ENCODE peak calls at places on chromosomes 13 and 19, in ten cellular contexts. Z is cerebellum; W is WTC11; E is CD8-positive, alpha-beta memory T cell; M is NCI-H526; N is choroid plexus epithelial cell; Y is activated T-cell treated with anti-CD3 and anti-CD28 coated beads, Interleukin-2, amount 50 U/mL, for 4 hours; L is cardiac fibroblast; K is WERI-Rb-1; R is NCI-H2171. J is an unnamed sample.
A peak's percentile ranks its signal among the peaks of the same experiment; 100 is the strongest.

GRCh38 chr13:109271555-109271954 is 514.8 kb downstream of the IRS2 start:
- DNase-seq in Z (no peak), W (no peak), E (no peak), M (no peak), N (no peak), Y (no peak), L (no peak), K (no peak), R (no peak), J (no peak)

GRCh38 chr13:27921421-27921960 is 1.7 kb downstream of the PDX1 start:
- DNase-seq in Z (no peak), W (peak; percentile 28), E (no peak), M (no peak), N (no peak), Y (no peak), L (no peak), K (no peak), R (no peak), J (no peak)

GRCh38 chr19:17234911-17235617 is 9.0 kb downstream of the OCEL1 start:
- DNase-seq in Z (peak; percentile 64), W (peak; percentile 82), E (peak; percentile 54), M (no peak), N (peak; percentile 56), Y (peak; percentile 59), L (peak; percentile 49), K (peak; percentile 71), R (peak; percentile 30), J (peak; percentile 67)

GRCh38 chr19:49344516-49345423 is 9.6 kb downstream of the CD37 start:
- DNase-seq in Z (no peak), W (no peak), E (no peak), M (no peak), N (no peak), Y (no peak), L (no peak), K (no peak), R (no peak), J (no peak)

GRCh38 chr13:22960827-22961226 is 220.0 kb upstream of the SGCG start:
- DNase-seq in Z (no peak), W (no peak), E (no peak), M (no peak), N (no peak), Y (no peak), L (no peak), K (no peak), R (no peak), J (no peak)

GRCh38 chr13:102700088-102701031 is 5.5 kb upstream of the METTL21C start:
- DNase-seq in Z (no peak), W (no peak), E (no peak), M (no peak), N (peak; percentile 75), Y (no peak), L (peak; percentile 58), K (no peak), R (no peak), J (no peak)

GRCh38 chr13:89832827-89833226 is 1514.7 kb upstream of the MIR17HG start:
- DNase-seq in Z (no peak), W (no peak), E (no peak), M (no peak), N (no peak), Y (no peak), L (no peak), K (no peak), R (no peak), J (no peak)

GRCh38 chr13:58018020-58018419 is 386.5 kb downstream of the PCDH17 start:
- DNase-seq in Z (no peak), W (no peak), E (no peak), M (no peak), N (no peak), Y (no peak), L (no peak), K (no peak), R (no peak), J (no peak)

GRCh38 chr13:98141938-98142426 is 912 bp upstream of the FARP1 start:
- DNase-seq in Z (no peak), W (peak; percentile 39), E (no peak), M (no peak), N (no peak), Y (no peak), L (no peak), K (no peak), R (no peak), J (peak; percentile 63)

GRCh38 chr13:113049521-113049941 is 56.1 kb upstream of the F7 start:
- DNase-seq in Z (peak; percentile 88), W (no peak), E (no peak), M (no peak), N (no peak), Y (no peak), L (no peak), K (no peak), R (no peak), J (no peak)

GRCh38 chr13:111343186-111343805 is 22.9 kb downstream of the TEX29 start:
- DNase-seq in Z (no peak), W (no peak), E (no peak), M (no peak), N (no peak), Y (no peak), L (no peak), K (no peak), R (no peak), J (no peak)

GRCh38 chr19:40270362-40271089 is 14.6 kb downstream of the AKT2 start:
- DNase-seq in Z (peak; percentile 89), W (peak; percentile 50), E (no peak), M (no peak), N (no peak), Y (no peak), L (no peak), K (peak; percentile 84), R (peak; percentile 83), J (no peak)

GRCh38 chr19:31144069-31144468 is 205.2 kb downstream of the TSHZ3 start:
- DNase-seq in Z (no peak), W (no peak), E (no peak), M (no peak), N (peak; percentile 61), Y (no peak), L (no peak), K (no peak), R (no peak), J (no peak)

GRCh38 chr13:110723598-110723997 is 10.1 kb downstream of the ING1 start:
- DNase-seq in Z (no peak), W (no peak), E (no peak), M (no peak), N (no peak), Y (no peak), L (no peak), K (no peak), R (no peak), J (no peak)

GRCh38 chr19:41144403-41144802 is 30.2 kb downstream of the CYP2F1 start:
- DNase-seq in Z (peak; percentile 5), W (peak; percentile 90), E (peak; percentile 77), M (peak; percentile 58), N (peak; percentile 91), Y (peak; percentile 87), L (peak; percentile 90), K (peak; percentile 84), R (peak; percentile 29), J (peak; percentile 79)

GRCh38 chr19:19262190-19263057 is 10.7 kb downstream of the TM6SF2 start:
- DNase-seq in Z (no peak), W (peak; percentile 64), E (no peak), M (no peak), N (no peak), Y (no peak), L (no peak), K (no peak), R (no peak), J (no peak)

GRCh38 chr19:18499055-18499775 is 22.7 kb downstream of the ELL start:
- DNase-seq in Z (no peak), W (no peak), E (no peak), M (no peak), N (no peak), Y (no peak), L (no peak), K (no peak), R (no peak), J (peak; percentile 85)

GRCh38 chr19:28531979-28532378 is 681.0 kb downstream of the UQCRFS1 start:
- DNase-seq in Z (no peak), W (no peak), E (no peak), M (no peak), N (no peak), Y (no peak), L (no peak), K (no peak), R (no peak), J (no peak)

GRCh38 chr19:11594084-11594483 is 3.2 kb upstream of the ZNF627 start:
- DNase-seq in Z (no peak), W (no peak), E (no peak), M (no peak), N (no peak), Y (no peak), L (no peak), K (no peak), R (no peak), J (no peak)

GRCh38 chr13:107348931-107349330 is 781.0 kb upstream of the ARGLU1 start:
- DNase-seq in Z (peak; percentile 11), W (no peak), E (no peak), M (no peak), N (peak; percentile 49), Y (no peak), L (peak; percentile 40), K (no peak), R (no peak), J (peak; percentile 85)

GRCh38 chr13:50250403-50250802 is 235.2 kb downstream of the KCNRG start:
- DNase-seq in Z (no peak), W (no peak), E (no peak), M (no peak), N (no peak), Y (no peak), L (no peak), K (no peak), R (no peak), J (no peak)

GRCh38 chr13:108962652-108963051 is 333.2 kb downstream of the MYO16 start:
- DNase-seq in Z (no peak), W (no peak), E (no peak), M (no peak), N (no peak), Y (no peak), L (peak; percentile 45), K (no peak), R (no peak), J (peak; percentile 21)

GRCh38 chr13:96792736-96793444 is 201.4 kb downstream of the OXGR1 start:
- DNase-seq in Z (no peak), W (no peak), E (no peak), M (no peak), N (no peak), Y (no peak), L (no peak), K (no peak), R (peak; percentile 73), J (no peak)

GRCh38 chr13:112053744-112054615 is 13.0 kb upstream of the SOX1 start:
- DNase-seq in Z (no peak), W (peak; percentile 33), E (no peak), M (no peak), N (no peak), Y (no peak), L (no peak), K (no peak), R (no peak), J (no peak)

GRCh38 chr19:8446055-8446709 is 1.4 kb downstream of the HNRNPM start:
- DNase-seq in Z (no peak), W (no peak), E (no peak), M (no peak), N (peak; percentile 22), Y (no peak), L (no peak), K (no peak), R (no peak), J (peak; percentile 43)

GRCh38 chr13:113666951-113667701 is at the start of gene GRK1:
- DNase-seq in Z (no peak), W (peak; percentile 19), E (no peak), M (no peak), N (no peak), Y (no peak), L (no peak), K (peak; percentile 94), R (no peak), J (no peak)